ENCODE peak calls at places on chromosomes 3 and 15, in nine cellular contexts. V is right cardiac atrium; L is activated T-cell treated with anti-CD3 and anti-CD28 coated beads for 1 hour; P is NCI-H510A treated with DMSO at 0.1 percent for 48 hours; B is endothelial cell; A is choroid plexus epithelial cell; N is GM20000; H is stimulated activated CD4-positive, alpha-beta T cell treated with anti-CD3 and anti-CD28 coated beads, Interleukin-2, amount 100 ng/mL, for 24 hours; T is GDM1. M is an unnamed sample.

GRCh38 chr3:102180291-102180931 is 254.4 kb upstream of the ZPLD1 start:
- DNase-seq in N (no peak), L (no peak), V (no peak), T (peak; percentile 26), B (no peak), P (no peak), A (peak; percentile 96), H (no peak), M (no peak)

GRCh38 chr3:195187609-195188529 is 83.1 kb downstream of the XXYLT1 start:
- DNase-seq in V (no peak), N (no peak), P (no peak), B (no peak), L (no peak), H (no peak), A (peak; percentile 78), T (no peak), M (no peak)

GRCh38 chr3:46946416-46946815 is 30.1 kb downstream of the CCDC12 start:
- DNase-seq in L (no peak), T (no peak), H (no peak), V (no peak), A (no peak), P (no peak), B (no peak), N (no peak), M (peak; percentile 87)

GRCh38 chr3:43080726-43081568 is 24.9 kb downstream of the POMGNT2 start:
- DNase-seq in N (no peak), A (no peak), B (no peak), P (no peak), H (no peak), V (peak; percentile 55), T (no peak), L (no peak), M (no peak)

GRCh38 chr3:170360476-170360875 is 3.0 kb downstream of the SKIL start:
- DNase-seq in H (no peak), N (no peak), V (no peak), P (no peak), T (no peak), B (no peak), L (no peak), A (no peak), M (no peak)

GRCh38 chr15:77018796-77019475 is 24.0 kb downstream of the PSTPIP1 start:
- DNase-seq in P (no peak), L (no peak), N (no peak), A (no peak), T (no peak), B (no peak), H (no peak), V (peak; percentile 37), M (no peak)

GRCh38 chr15:73355866-73356265 is 12.9 kb downstream of the HCN4 start:
- DNase-seq in B (no peak), A (no peak), H (no peak), T (no peak), N (no peak), V (no peak), P (no peak), L (no peak), M (no peak)

GRCh38 chr15:26157081-26157480 is 294.0 kb upstream of the ATP10A start:
- DNase-seq in T (no peak), A (no peak), V (no peak), P (no peak), B (no peak), N (no peak), L (no peak), H (no peak), M (no peak)

GRCh38 chr3:27900316-27900715 is 178.2 kb upstream of the EOMES start:
- DNase-seq in P (no peak), V (no peak), H (peak; percentile 28), A (no peak), B (no peak), N (no peak), L (no peak), T (no peak), M (no peak)

GRCh38 chr3:80000022-80000421 is 232.2 kb upstream of the ROBO1 start:
- DNase-seq in A (no peak), N (no peak), B (no peak), H (no peak), T (no peak), V (no peak), P (no peak), L (no peak), M (no peak)

GRCh38 chr3:129336093-129336706 is 57.5 kb downstream of the HMCES start:
- DNase-seq in P (peak; percentile 56), T (no peak), B (no peak), H (no peak), A (peak; percentile 29), L (no peak), V (no peak), N (no peak), M (peak; percentile 43)

GRCh38 chr3:46947981-46948791 is 28.4 kb downstream of the CCDC12 start:
- DNase-seq in V (peak; percentile 72), B (no peak), A (peak; percentile 85), P (no peak), T (no peak), N (no peak), H (peak; percentile 66), L (peak; percentile 52), M (peak; percentile 81)

GRCh38 chr3:106438916-106439315 is 570.1 kb upstream of the CBLB start:
- DNase-seq in B (no peak), V (no peak), T (no peak), H (no peak), A (no peak), N (no peak), L (no peak), P (no peak), M (no peak)

GRCh38 chr3:8223766-8224165 is 277.9 kb upstream of the LMCD1 start:
- DNase-seq in B (no peak), L (no peak), P (no peak), H (no peak), A (peak; percentile 19), N (no peak), T (no peak), V (peak; percentile 53), M (no peak)

GRCh38 chr3:126448893-126449180 is 26.9 kb downstream of the ZXDC start:
- DNase-seq in V (no peak), B (no peak), A (peak; percentile 41), H (no peak), N (no peak), T (no peak), P (no peak), L (no peak), M (no peak)

GRCh38 chr3:54321515-54321914 is 199.2 kb downstream of the CACNA2D3 start:
- DNase-seq in N (no peak), P (no peak), L (no peak), A (no peak), B (no peak), H (no peak), V (no peak), T (no peak), M (no peak)

GRCh38 chr3:123194552-123194951 is 7.2 kb upstream of the SEC22A start:
- DNase-seq in T (no peak), N (no peak), P (no peak), L (no peak), B (peak; percentile 56), H (no peak), A (peak; percentile 65), V (no peak), M (no peak)

GRCh38 chr3:63370094-63370493 is 92.0 kb downstream of the SYNPR start:
- DNase-seq in N (no peak), L (no peak), V (no peak), A (no peak), T (no peak), B (no peak), P (no peak), H (no peak), M (no peak)

GRCh38 chr3:37075955-37076354 is 82.6 kb downstream of the MLH1 start:
- DNase-seq in N (no peak), B (no peak), V (no peak), H (no peak), P (no peak), A (no peak), T (no peak), L (no peak), M (no peak)

GRCh38 chr3:170876537-170876936 is 6.5 kb upstream of the RPL22L1 start:
- DNase-seq in H (no peak), L (no peak), T (no peak), B (no peak), N (no peak), A (no peak), P (no peak), V (no peak), M (no peak)